ENCODE peak calls at places on chromosomes 7 and 10, in ten cellular contexts. X is naive thymus-derived CD8-positive, alpha-beta T cell; U is naive thymus-derived CD4-positive, alpha-beta T cell; A is NCI-H1694; T is NCI-H2081; I is omental fat pad; R is stimulated activated CD8-positive, alpha-beta memory T cell treated with anti-CD3 and anti-CD28 coated beads, Interleukin-4, amount 100 ng/mL, for 24 hours; J is uterus; D is memory B cell; C is T1000. V is an unnamed sample.

GRCh38 chr7:47529826-47530555 is 51.9 kb downstream of the TNS3 start:
- DNase-seq in X (no peak), U (no peak), A (no peak), T (no peak), I (no peak), R (no peak), J (no peak), D (no peak), C (no peak), V (no peak)

GRCh38 chr7:111159426-111159825 is 68.5 kb downstream of the LRRN3 start:
- DNase-seq in X (no peak), U (no peak), A (no peak), T (no peak), I (no peak), R (no peak), J (no peak), D (no peak), C (no peak), V (no peak)

GRCh38 chr7:113784317-113784716 is 134.5 kb downstream of the PPP1R3A start:
- DNase-seq in X (no peak), U (no peak), A (no peak), T (no peak), I (no peak), R (no peak), J (no peak), D (no peak), C (no peak), V (no peak)

GRCh38 chr10:102704915-102705314 is 9.3 kb downstream of the ARL3 start:
- DNase-seq in X (no peak), U (no peak), A (no peak), T (no peak), I (no peak), R (no peak), J (no peak), D (no peak), C (no peak), V (no peak)

GRCh38 chr7:149598721-149599308 is 101.2 kb upstream of the ZNF746 start:
- DNase-seq in X (no peak), U (no peak), A (peak; percentile 9), T (no peak), I (no peak), R (no peak), J (no peak), D (no peak), C (no peak), V (no peak)

GRCh38 chr10:34513636-34514035 is 301.5 kb downstream of the PARD3 start:
- DNase-seq in X (no peak), U (no peak), A (no peak), T (no peak), I (no peak), R (no peak), J (no peak), D (no peak), C (no peak), V (no peak)

GRCh38 chr7:30564243-30564892 is 30.3 kb upstream of the GARS1 start:
- DNase-seq in X (peak; percentile 67), U (peak; percentile 59), A (peak; percentile 91), T (peak; percentile 90), I (peak; percentile 54), R (peak; percentile 59), J (peak; percentile 81), D (peak; percentile 76), C (peak; percentile 46), V (peak; percentile 78)

GRCh38 chr10:5843814-5844705 is 30.8 kb upstream of the GDI2 start:
- DNase-seq in X (no peak), U (no peak), A (no peak), T (no peak), I (no peak), R (no peak), J (no peak), D (no peak), C (no peak), V (no peak)

GRCh38 chr10:97190452-97190851 is 4.7 kb upstream of the SLIT1 start:
- DNase-seq in X (no peak), U (no peak), A (no peak), T (no peak), I (no peak), R (no peak), J (no peak), D (no peak), C (no peak), V (no peak)

GRCh38 chr7:32155712-32156111 is 85.5 kb upstream of the PDE1C start:
- DNase-seq in X (no peak), U (no peak), A (no peak), T (no peak), I (no peak), R (no peak), J (no peak), D (no peak), C (no peak), V (peak; percentile 2)

GRCh38 chr10:131211965-131212619 is 99.4 kb downstream of the TCERG1L start:
- DNase-seq in X (no peak), U (no peak), A (no peak), T (no peak), I (no peak), R (no peak), J (peak; percentile 1), D (no peak), C (no peak), V (no peak)

GRCh38 chr10:122112021-122112616 is 123.2 kb downstream of the TACC2 start:
- DNase-seq in X (no peak), U (no peak), A (no peak), T (no peak), I (no peak), R (no peak), J (no peak), D (no peak), C (no peak), V (no peak)

GRCh38 chr10:82883588-82883987 is 1008.6 kb downstream of the NRG3 start:
- DNase-seq in X (no peak), U (no peak), A (no peak), T (no peak), I (no peak), R (no peak), J (no peak), D (no peak), C (no peak), V (no peak)

GRCh38 chr7:7918736-7919448 is 49.7 kb upstream of the GLCCI1 start:
- DNase-seq in X (no peak), U (no peak), A (no peak), T (no peak), I (no peak), R (no peak), J (no peak), D (no peak), C (no peak), V (no peak)

GRCh38 chr10:121092341-121093099 is 241.4 kb downstream of the WDR11 start:
- DNase-seq in X (no peak), U (no peak), A (no peak), T (no peak), I (no peak), R (no peak), J (no peak), D (no peak), C (no peak), V (no peak)

GRCh38 chr7:153887756-153888591 is 164.2 kb upstream of the DPP6 start:
- DNase-seq in X (no peak), U (no peak), A (no peak), T (no peak), I (no peak), R (no peak), J (no peak), D (no peak), C (no peak), V (no peak)

GRCh38 chr7:105399043-105399725 is 10.5 kb upstream of the SRPK2 start:
- DNase-seq in X (no peak), U (no peak), A (peak; percentile 41), T (no peak), I (no peak), R (no peak), J (no peak), D (no peak), C (no peak), V (no peak)

GRCh38 chr10:89837173-89838001 is 136.0 kb downstream of the KIF20B start:
- DNase-seq in X (peak; percentile 22), U (peak; percentile 26), A (no peak), T (no peak), I (no peak), R (no peak), J (peak; percentile 14), D (peak; percentile 51), C (no peak), V (no peak)

GRCh38 chr10:8815969-8816368 is 761.5 kb downstream of the GATA3 start:
- DNase-seq in X (no peak), U (no peak), A (no peak), T (no peak), I (no peak), R (no peak), J (no peak), D (no peak), C (no peak), V (no peak)

GRCh38 chr10:24438800-24439199 is 229.9 kb downstream of the KIAA1217 start:
- DNase-seq in X (no peak), U (no peak), A (no peak), T (no peak), I (no peak), R (no peak), J (no peak), D (no peak), C (no peak), V (no peak)

GRCh38 chr10:47361293-47361692 is 13.1 kb downstream of the RBP3 start:
- DNase-seq in X (no peak), U (no peak), A (no peak), T (peak; percentile 20), I (no peak), R (no peak), J (no peak), D (no peak), C (no peak), V (no peak)

GRCh38 chr10:114683162-114683561 is 25.1 kb upstream of the ABLIM1 start:
- DNase-seq in X (no peak), U (no peak), A (no peak), T (no peak), I (no peak), R (no peak), J (no peak), D (no peak), C (no peak), V (no peak)

GRCh38 chr10:77613476-77614130 is 24.0 kb downstream of the KCNMA1 start:
- DNase-seq in X (no peak), U (no peak), A (no peak), T (no peak), I (no peak), R (no peak), J (no peak), D (no peak), C (no peak), V (peak; percentile 17)

GRCh38 chr7:112946350-112946749 is 140.3 kb downstream of the GPR85 start:
- DNase-seq in X (no peak), U (no peak), A (no peak), T (no peak), I (no peak), R (no peak), J (no peak), D (no peak), C (no peak), V (no peak)

GRCh38 chr10:130864951-130865350 is 446.6 kb downstream of the TCERG1L start:
- DNase-seq in X (no peak), U (no peak), A (no peak), T (no peak), I (no peak), R (no peak), J (no peak), D (no peak), C (no peak), V (no peak)

GRCh38 chr10:95346715-95347401 is 56.1 kb upstream of the PDLIM1 start:
- DNase-seq in X (no peak), U (no peak), A (no peak), T (no peak), I (no peak), R (no peak), J (no peak), D (no peak), C (peak; percentile 5), V (no peak)

GRCh38 chr7:158973440-158973839 is 117.1 kb downstream of the DYNC2I1 start:
- DNase-seq in X (no peak), U (peak; percentile 11), A (peak; percentile 29), T (no peak), I (no peak), R (no peak), J (no peak), D (peak; percentile 27), C (no peak), V (no peak)

GRCh38 chr7:30816291-30817059 is 45.3 kb downstream of the MINDY4 start:
- DNase-seq in X (no peak), U (no peak), A (no peak), T (no peak), I (no peak), R (no peak), J (peak; percentile 52), D (no peak), C (no peak), V (no peak)

V was measured in hippocampal formation.